ENCODE peak calls at places on chromosomes 6 and 20, in nine cellular contexts. X, J, B, Z, P, L, E, I and S are unnamed samples.

GRCh38 chr20:7696311-7696710 is 243.9 kb downstream of the HAO1 start:
- DNase-seq in X (no peak), J (no peak), B (no peak), Z (no peak), P (no peak), L (no peak), E (no peak), I (no peak), S (no peak)

GRCh38 chr6:41781302-41781711 is 725 bp downstream of the PRICKLE4 start:
- DNase-seq in X (no peak), J (no peak), B (no peak), Z (no peak), P (no peak), L (no peak), E (no peak), I (no peak), S (no peak)

GRCh38 chr6:52591832-52592231 is 15.0 kb upstream of the TRAM2 start:
- DNase-seq in X (no peak), J (no peak), B (no peak), Z (no peak), P (no peak), L (no peak), E (no peak), I (no peak), S (no peak)

GRCh38 chr6:117840541-117840983 is 66.5 kb upstream of the SLC35F1 start:
- DNase-seq in X (no peak), J (peak), B (peak), Z (peak), P (no peak), L (peak), E (peak), I (peak), S (peak)

GRCh38 chr20:32957451-32957850 is 46.8 kb downstream of the SUN5 start:
- DNase-seq in X (no peak), J (no peak), B (no peak), Z (no peak), P (no peak), L (no peak), E (no peak), I (no peak), S (no peak)

GRCh38 chr6:151589667-151590066 is 95.8 kb downstream of the CCDC170 start:
- DNase-seq in X (no peak), J (no peak), B (no peak), Z (no peak), P (no peak), L (no peak), E (no peak), I (no peak), S (no peak)

GRCh38 chr6:10586302-10586701 is 65.2 kb downstream of the GCNT2 start:
- DNase-seq in X (no peak), J (no peak), B (no peak), Z (no peak), P (no peak), L (no peak), E (no peak), I (no peak), S (no peak)

GRCh38 chr6:82205793-82206425 is 41.6 kb downstream of the IBTK start:
- DNase-seq in X (no peak), J (peak), B (no peak), Z (peak), P (no peak), L (peak), E (no peak), I (no peak), S (peak)

GRCh38 chr6:38262609-38263008 is 377.1 kb downstream of the BTBD9 start:
- DNase-seq in X (no peak), J (no peak), B (no peak), Z (peak), P (no peak), L (peak), E (no peak), I (no peak), S (peak)

GRCh38 chr6:165376100-165376499 is 66.7 kb upstream of the C6orf118 start:
- DNase-seq in X (no peak), J (no peak), B (no peak), Z (no peak), P (no peak), L (no peak), E (no peak), I (no peak), S (no peak)

GRCh38 chr6:117346142-117346930 is 79.4 kb downstream of the ROS1 start:
- DNase-seq in X (no peak), J (peak), B (peak), Z (peak), P (no peak), L (peak), E (peak), I (peak), S (peak)

GRCh38 chr6:46704562-46704961 is 16.9 kb downstream of the TDRD6 start:
- DNase-seq in X (no peak), J (no peak), B (peak), Z (peak), P (no peak), L (no peak), E (no peak), I (peak), S (peak)

GRCh38 chr6:116616757-116617093 is 446 bp downstream of the RSPH4A start:
- DNase-seq in X (no peak), J (peak), B (peak), Z (no peak), P (peak), L (no peak), E (peak), I (peak), S (no peak)

GRCh38 chr6:158938811-158939254 is 61.2 kb downstream of the RSPH3 start:
- DNase-seq in X (no peak), J (no peak), B (no peak), Z (no peak), P (no peak), L (no peak), E (no peak), I (no peak), S (no peak)

GRCh38 chr6:160509610-160510009 is 154.5 kb downstream of the LPA start:
- DNase-seq in X (no peak), J (no peak), B (no peak), Z (no peak), P (no peak), L (no peak), E (no peak), I (no peak), S (no peak)

GRCh38 chr20:60749804-60750602 is 502.1 kb upstream of the CDH4 start:
- DNase-seq in X (no peak), J (no peak), B (no peak), Z (no peak), P (no peak), L (no peak), E (no peak), I (no peak), S (no peak)

GRCh38 chr6:34912715-34913464 is 23.8 kb downstream of the ANKS1A start:
- DNase-seq in X (no peak), J (no peak), B (no peak), Z (peak), P (peak), L (peak), E (peak), I (no peak), S (peak)

GRCh38 chr6:5096482-5096881 is 11.3 kb downstream of the PPP1R3G start:
- DNase-seq in X (no peak), J (no peak), B (no peak), Z (no peak), P (no peak), L (no peak), E (no peak), I (no peak), S (no peak)

GRCh38 chr20:25195014-25195961 is at the start of gene ENTPD6:
- DNase-seq in X (peak), J (peak), B (peak), Z (peak), P (peak), L (peak), E (peak), I (peak), S (peak)